ENCODE peak calls at places on chromosomes 5 and 9, in six cellular contexts. One of them, this sample, is unnamed.

GRCh38 chr5:135843571-135844337 is 9.3 kb downstream of the SLC25A48 start:
- DNase-seq in NCI-H510A treated with DMSO at 0.1 percent for 48 hours: no peak
- DNase-seq in glomerular endothelial cell: no peak
- DNase-seq in T follicular helper cell: no peak
- DNase-seq in GM03348: no peak
- DNase-seq in activated CD8-positive, alpha-beta T cell treated with anti-CD3 and anti-CD28 coated beads for 36 hours: no peak
- DNase-seq in this sample: no peak

GRCh38 chr5:58259685-58260152 is 200.2 kb downstream of the PLK2 start:
- DNase-seq in NCI-H510A treated with DMSO at 0.1 percent for 48 hours: no peak
- DNase-seq in glomerular endothelial cell: no peak
- DNase-seq in T follicular helper cell: no peak
- DNase-seq in GM03348: peak; percentile 64
- DNase-seq in activated CD8-positive, alpha-beta T cell treated with anti-CD3 and anti-CD28 coated beads for 36 hours: no peak
- DNase-seq in this sample: no peak

GRCh38 chr9:5265939-5266338 is 34.7 kb downstream of the INSL4 start:
- DNase-seq in NCI-H510A treated with DMSO at 0.1 percent for 48 hours: no peak
- DNase-seq in glomerular endothelial cell: no peak
- DNase-seq in T follicular helper cell: no peak
- DNase-seq in GM03348: no peak
- DNase-seq in activated CD8-positive, alpha-beta T cell treated with anti-CD3 and anti-CD28 coated beads for 36 hours: no peak
- DNase-seq in this sample: no peak

GRCh38 chr9:68844623-68845612 is 139.9 kb downstream of the PIP5K1B start:
- DNase-seq in NCI-H510A treated with DMSO at 0.1 percent for 48 hours: no peak
- DNase-seq in glomerular endothelial cell: no peak
- DNase-seq in T follicular helper cell: no peak
- DNase-seq in GM03348: peak; percentile 37
- DNase-seq in activated CD8-positive, alpha-beta T cell treated with anti-CD3 and anti-CD28 coated beads for 36 hours: peak; percentile 59
- DNase-seq in this sample: peak; percentile 37

GRCh38 chr5:149931992-149932436 is 12.6 kb downstream of the PDE6A start:
- DNase-seq in NCI-H510A treated with DMSO at 0.1 percent for 48 hours: peak; percentile 75
- DNase-seq in glomerular endothelial cell: no peak
- DNase-seq in T follicular helper cell: no peak
- DNase-seq in GM03348: no peak
- DNase-seq in activated CD8-positive, alpha-beta T cell treated with anti-CD3 and anti-CD28 coated beads for 36 hours: no peak
- DNase-seq in this sample: no peak

GRCh38 chr5:140497897-140498296 is 49.6 kb upstream of the EIF4EBP3 start:
- DNase-seq in NCI-H510A treated with DMSO at 0.1 percent for 48 hours: no peak
- DNase-seq in glomerular endothelial cell: no peak
- DNase-seq in T follicular helper cell: no peak
- DNase-seq in GM03348: no peak
- DNase-seq in activated CD8-positive, alpha-beta T cell treated with anti-CD3 and anti-CD28 coated beads for 36 hours: no peak
- DNase-seq in this sample: no peak

GRCh38 chr9:88973281-88974045 is 17.8 kb upstream of the S1PR3 start:
- DNase-seq in NCI-H510A treated with DMSO at 0.1 percent for 48 hours: no peak
- DNase-seq in glomerular endothelial cell: no peak
- DNase-seq in T follicular helper cell: no peak
- DNase-seq in GM03348: no peak
- DNase-seq in activated CD8-positive, alpha-beta T cell treated with anti-CD3 and anti-CD28 coated beads for 36 hours: no peak
- DNase-seq in this sample: no peak

GRCh38 chr5:175520321-175520720 is 42.0 kb downstream of the SFXN1 start:
- DNase-seq in NCI-H510A treated with DMSO at 0.1 percent for 48 hours: peak; percentile 80
- DNase-seq in glomerular endothelial cell: no peak
- DNase-seq in T follicular helper cell: no peak
- DNase-seq in GM03348: no peak
- DNase-seq in activated CD8-positive, alpha-beta T cell treated with anti-CD3 and anti-CD28 coated beads for 36 hours: peak; percentile 80
- DNase-seq in this sample: no peak

GRCh38 chr9:19828586-19828985 is 39.7 kb upstream of the SLC24A2 start:
- DNase-seq in NCI-H510A treated with DMSO at 0.1 percent for 48 hours: no peak
- DNase-seq in glomerular endothelial cell: no peak
- DNase-seq in T follicular helper cell: no peak
- DNase-seq in GM03348: no peak
- DNase-seq in activated CD8-positive, alpha-beta T cell treated with anti-CD3 and anti-CD28 coated beads for 36 hours: no peak
- DNase-seq in this sample: no peak

GRCh38 chr9:133591116-133591910 is 17.9 kb downstream of the FAM163B start:
- DNase-seq in NCI-H510A treated with DMSO at 0.1 percent for 48 hours: peak; percentile 26
- DNase-seq in glomerular endothelial cell: no peak
- DNase-seq in T follicular helper cell: no peak
- DNase-seq in GM03348: no peak
- DNase-seq in activated CD8-positive, alpha-beta T cell treated with anti-CD3 and anti-CD28 coated beads for 36 hours: no peak
- DNase-seq in this sample: no peak

GRCh38 chr9:132162764-132163456 is 1.1 kb downstream of the NTNG2 start:
- DNase-seq in NCI-H510A treated with DMSO at 0.1 percent for 48 hours: no peak
- DNase-seq in glomerular endothelial cell: no peak
- DNase-seq in T follicular helper cell: no peak
- DNase-seq in GM03348: no peak
- DNase-seq in activated CD8-positive, alpha-beta T cell treated with anti-CD3 and anti-CD28 coated beads for 36 hours: no peak
- DNase-seq in this sample: no peak

GRCh38 chr9:21030389-21031035 is 928 bp downstream of the HACD4 start:
- DNase-seq in NCI-H510A treated with DMSO at 0.1 percent for 48 hours: no peak
- DNase-seq in glomerular endothelial cell: no peak
- DNase-seq in T follicular helper cell: no peak
- DNase-seq in GM03348: peak; percentile 55
- DNase-seq in activated CD8-positive, alpha-beta T cell treated with anti-CD3 and anti-CD28 coated beads for 36 hours: peak; percentile 19
- DNase-seq in this sample: no peak

GRCh38 chr9:94995294-94995693 is 268.8 kb downstream of the AOPEP start:
- DNase-seq in NCI-H510A treated with DMSO at 0.1 percent for 48 hours: no peak
- DNase-seq in glomerular endothelial cell: no peak
- DNase-seq in T follicular helper cell: no peak
- DNase-seq in GM03348: no peak
- DNase-seq in activated CD8-positive, alpha-beta T cell treated with anti-CD3 and anti-CD28 coated beads for 36 hours: no peak
- DNase-seq in this sample: no peak

GRCh38 chr9:24090566-24090965 is 264.5 kb upstream of the ELAVL2 start:
- DNase-seq in NCI-H510A treated with DMSO at 0.1 percent for 48 hours: no peak
- DNase-seq in glomerular endothelial cell: no peak
- DNase-seq in T follicular helper cell: no peak
- DNase-seq in GM03348: no peak
- DNase-seq in activated CD8-positive, alpha-beta T cell treated with anti-CD3 and anti-CD28 coated beads for 36 hours: no peak
- DNase-seq in this sample: peak; percentile 26

GRCh38 chr9:127689332-127690000 is 17.3 kb upstream of the CFAP157 start:
- DNase-seq in NCI-H510A treated with DMSO at 0.1 percent for 48 hours: no peak
- DNase-seq in glomerular endothelial cell: no peak
- DNase-seq in T follicular helper cell: no peak
- DNase-seq in GM03348: no peak
- DNase-seq in activated CD8-positive, alpha-beta T cell treated with anti-CD3 and anti-CD28 coated beads for 36 hours: no peak
- DNase-seq in this sample: no peak

GRCh38 chr9:124209279-124209678 is 48.5 kb upstream of the NEK6 start:
- DNase-seq in NCI-H510A treated with DMSO at 0.1 percent for 48 hours: no peak
- DNase-seq in glomerular endothelial cell: no peak
- DNase-seq in T follicular helper cell: no peak
- DNase-seq in GM03348: no peak
- DNase-seq in activated CD8-positive, alpha-beta T cell treated with anti-CD3 and anti-CD28 coated beads for 36 hours: no peak
- DNase-seq in this sample: no peak

GRCh38 chr5:149298857-149299404 is 27.3 kb downstream of the AFAP1L1 start:
- DNase-seq in NCI-H510A treated with DMSO at 0.1 percent for 48 hours: no peak
- DNase-seq in glomerular endothelial cell: no peak
- DNase-seq in T follicular helper cell: no peak
- DNase-seq in GM03348: no peak
- DNase-seq in activated CD8-positive, alpha-beta T cell treated with anti-CD3 and anti-CD28 coated beads for 36 hours: no peak
- DNase-seq in this sample: no peak

GRCh38 chr9:73050887-73051550 is 98.2 kb upstream of the ALDH1A1 start:
- DNase-seq in NCI-H510A treated with DMSO at 0.1 percent for 48 hours: no peak
- DNase-seq in glomerular endothelial cell: no peak
- DNase-seq in T follicular helper cell: no peak
- DNase-seq in GM03348: no peak
- DNase-seq in activated CD8-positive, alpha-beta T cell treated with anti-CD3 and anti-CD28 coated beads for 36 hours: no peak
- DNase-seq in this sample: no peak

GRCh38 chr5:119048246-119048645 is 22.6 kb upstream of the DMXL1 start:
- DNase-seq in NCI-H510A treated with DMSO at 0.1 percent for 48 hours: no peak
- DNase-seq in glomerular endothelial cell: no peak
- DNase-seq in T follicular helper cell: no peak
- DNase-seq in GM03348: no peak
- DNase-seq in activated CD8-positive, alpha-beta T cell treated with anti-CD3 and anti-CD28 coated beads for 36 hours: no peak
- DNase-seq in this sample: no peak

GRCh38 chr5:141863569-141864178 is 14.5 kb downstream of the PCDH1 start:
- DNase-seq in NCI-H510A treated with DMSO at 0.1 percent for 48 hours: no peak
- DNase-seq in glomerular endothelial cell: no peak
- DNase-seq in T follicular helper cell: no peak
- DNase-seq in GM03348: no peak
- DNase-seq in activated CD8-positive, alpha-beta T cell treated with anti-CD3 and anti-CD28 coated beads for 36 hours: no peak
- DNase-seq in this sample: no peak

GRCh38 chr9:133023117-133023890 is 7.5 kb upstream of the GTF3C5 start:
- DNase-seq in NCI-H510A treated with DMSO at 0.1 percent for 48 hours: no peak
- DNase-seq in glomerular endothelial cell: no peak
- DNase-seq in T follicular helper cell: no peak
- DNase-seq in GM03348: no peak
- DNase-seq in activated CD8-positive, alpha-beta T cell treated with anti-CD3 and anti-CD28 coated beads for 36 hours: peak; percentile 90
- DNase-seq in this sample: peak; percentile 60

GRCh38 chr5:171816666-171817065 is 31.0 kb downstream of the SMIM23 start:
- DNase-seq in NCI-H510A treated with DMSO at 0.1 percent for 48 hours: no peak
- DNase-seq in glomerular endothelial cell: no peak
- DNase-seq in T follicular helper cell: no peak
- DNase-seq in GM03348: no peak
- DNase-seq in activated CD8-positive, alpha-beta T cell treated with anti-CD3 and anti-CD28 coated beads for 36 hours: no peak
- DNase-seq in this sample: no peak

GRCh38 chr9:88950341-88951141 is 40.7 kb upstream of the S1PR3 start:
- DNase-seq in NCI-H510A treated with DMSO at 0.1 percent for 48 hours: no peak
- DNase-seq in glomerular endothelial cell: no peak
- DNase-seq in T follicular helper cell: no peak
- DNase-seq in GM03348: no peak
- DNase-seq in activated CD8-positive, alpha-beta T cell treated with anti-CD3 and anti-CD28 coated beads for 36 hours: no peak
- DNase-seq in this sample: no peak

GRCh38 chr5:14971864-14972263 is 100.3 kb upstream of the ANKH start:
- DNase-seq in NCI-H510A treated with DMSO at 0.1 percent for 48 hours: no peak
- DNase-seq in glomerular endothelial cell: no peak
- DNase-seq in T follicular helper cell: no peak
- DNase-seq in GM03348: no peak
- DNase-seq in activated CD8-positive, alpha-beta T cell treated with anti-CD3 and anti-CD28 coated beads for 36 hours: no peak
- DNase-seq in this sample: peak; percentile 9

GRCh38 chr9:89667730-89668129 is 62.9 kb downstream of the GADD45G start:
- DNase-seq in NCI-H510A treated with DMSO at 0.1 percent for 48 hours: peak; percentile 87
- DNase-seq in glomerular endothelial cell: no peak
- DNase-seq in T follicular helper cell: no peak
- DNase-seq in GM03348: no peak
- DNase-seq in activated CD8-positive, alpha-beta T cell treated with anti-CD3 and anti-CD28 coated beads for 36 hours: no peak
- DNase-seq in this sample: peak; percentile 20

GRCh38 chr9:34651286-34651685 is 699 bp upstream of the IL11RA start:
- DNase-seq in NCI-H510A treated with DMSO at 0.1 percent for 48 hours: no peak
- DNase-seq in glomerular endothelial cell: no peak
- DNase-seq in T follicular helper cell: no peak
- DNase-seq in GM03348: peak; percentile 50
- DNase-seq in activated CD8-positive, alpha-beta T cell treated with anti-CD3 and anti-CD28 coated beads for 36 hours: no peak
- DNase-seq in this sample: no peak

GRCh38 chr9:97722331-97722730 is 25.2 kb upstream of the XPA start:
- DNase-seq in NCI-H510A treated with DMSO at 0.1 percent for 48 hours: no peak
- DNase-seq in glomerular endothelial cell: no peak
- DNase-seq in T follicular helper cell: no peak
- DNase-seq in GM03348: no peak
- DNase-seq in activated CD8-positive, alpha-beta T cell treated with anti-CD3 and anti-CD28 coated beads for 36 hours: no peak
- DNase-seq in this sample: no peak

This sample was measured in Jurkat, Clone E6-1.